ENCODE peak calls at places on chromosomes 13 and 19, in eight cellular contexts. L is retina; I is stimulated activated CD4-positive, alpha-beta T cell treated with anti-CD3 and anti-CD28 coated beads, Interleukin-1b, Interleukin-23, amount 100 ng/mL, for 1 hour; A is putamen; M is amygdala; O is iPS-NIHi11; X is GM04503; U is activated gamma-delta T cell treated with anti-CD3 and anti-CD28 coated beads, Interleukin-2, amount 50 U/mL, for 16 hours. E is an unnamed sample.

GRCh38 chr19:3699071-3699740 is 1.1 kb downstream of the PIP5K1C start:
- DNase-seq in L (peak; percentile 53), A (peak; percentile 35), I (no peak), U (no peak), X (no peak), O (no peak), M (no peak), E (peak; percentile 65)

GRCh38 chr19:48867119-48867921 is 1.1 kb downstream of the PLEKHA4 start:
- DNase-seq in U (no peak), L (no peak), M (no peak), I (no peak), A (no peak), O (no peak), X (no peak), E (no peak)

GRCh38 chr19:51207747-51208146 is 17.1 kb upstream of the CD33 start:
- DNase-seq in A (no peak), X (no peak), O (no peak), U (no peak), I (no peak), L (no peak), M (no peak), E (no peak)

GRCh38 chr19:37778613-37779138 is 710 bp downstream of the ZNF573 start:
- DNase-seq in A (no peak), X (peak; percentile 6), U (no peak), M (no peak), O (peak; percentile 11), I (no peak), L (peak; percentile 1), E (no peak)

GRCh38 chr19:2199215-2199614 is 35.5 kb downstream of the DOT1L start:
- DNase-seq in U (no peak), I (no peak), X (no peak), M (no peak), O (peak; percentile 92), A (no peak), L (peak; percentile 75), E (no peak)

GRCh38 chr19:55193481-55193880 is 13.4 kb upstream of the SYT5 start:
- DNase-seq in M (no peak), A (no peak), U (no peak), I (no peak), O (no peak), X (no peak), L (no peak), E (no peak)

GRCh38 chr19:45999653-46000121 is 4.4 kb downstream of the CCDC61 start:
- DNase-seq in L (peak; percentile 77), U (no peak), X (no peak), I (no peak), A (peak; percentile 62), O (peak; percentile 64), M (no peak), E (peak; percentile 68)

GRCh38 chr13:37173214-37173613 is 67.8 kb upstream of the CSNK1A1L start:
- DNase-seq in I (no peak), A (no peak), U (no peak), L (no peak), X (peak; percentile 76), O (no peak), M (no peak), E (no peak)

GRCh38 chr13:51805313-51805712 is 1.4 kb upstream of the DHRS12 start:
- DNase-seq in M (no peak), U (no peak), X (no peak), I (no peak), O (no peak), A (no peak), L (no peak), E (peak; percentile 21)

GRCh38 chr13:75554981-75555380 is 5.4 kb downstream of the UCHL3 start:
- DNase-seq in L (no peak), U (no peak), O (no peak), A (no peak), I (no peak), M (no peak), X (no peak), E (no peak)

GRCh38 chr19:47714339-47714738 is 1.1 kb downstream of the EHD2 start:
- DNase-seq in I (no peak), U (no peak), X (no peak), L (no peak), O (no peak), A (no peak), M (no peak), E (no peak)

GRCh38 chr13:35057858-35058257 is 115.8 kb downstream of the NBEA start:
- DNase-seq in I (no peak), A (no peak), X (no peak), M (no peak), L (no peak), O (peak; percentile 4), U (no peak), E (no peak)

GRCh38 chr19:10872551-10873107 is 1.3 kb downstream of the CARM1 start:
- DNase-seq in U (no peak), M (no peak), O (no peak), L (no peak), A (no peak), I (no peak), X (no peak), E (no peak)

GRCh38 chr19:655691-656090 is 7.3 kb downstream of the RNF126 start:
- DNase-seq in U (no peak), M (no peak), L (no peak), X (no peak), O (no peak), A (no peak), I (no peak), E (no peak)

GRCh38 chr19:29841209-29841558 is 29.4 kb downstream of the CCNE1 start:
- DNase-seq in L (no peak), M (no peak), X (no peak), I (no peak), A (no peak), U (no peak), O (no peak), E (no peak)

GRCh38 chr19:18000981-18001836 is 6.8 kb upstream of the ARRDC2 start:
- DNase-seq in M (no peak), X (peak; percentile 39), A (peak; percentile 60), L (peak; percentile 49), I (peak; percentile 84), O (peak; percentile 84), U (peak; percentile 90), E (peak; percentile 95)

GRCh38 chr13:95256086-95256485 is 45.2 kb downstream of the ABCC4 start:
- DNase-seq in U (no peak), M (no peak), X (peak; percentile 84), I (no peak), O (peak; percentile 23), A (no peak), L (no peak), E (no peak)

GRCh38 chr19:40249781-40250180 is 23.3 kb upstream of the CCNP start:
- DNase-seq in O (no peak), X (no peak), I (no peak), M (no peak), L (no peak), U (no peak), A (no peak), E (peak; percentile 14)

GRCh38 chr19:55366790-55367189 is 3.5 kb downstream of the IL11 start:
- DNase-seq in A (no peak), U (no peak), X (no peak), I (no peak), O (no peak), M (no peak), L (no peak), E (no peak)

GRCh38 chr19:27794444-27795042 is 1418.4 kb downstream of the UQCRFS1 start:
- DNase-seq in X (no peak), L (no peak), A (no peak), O (peak; percentile 55), I (no peak), M (no peak), U (no peak), E (no peak)

GRCh38 chr19:17680235-17680722 is 7.9 kb downstream of the UNC13A start:
- DNase-seq in A (no peak), I (no peak), U (peak; percentile 32), O (peak; percentile 66), M (no peak), X (peak; percentile 23), L (peak; percentile 67), E (peak; percentile 91)

GRCh38 chr13:111409413-111409812 is 89.0 kb downstream of the TEX29 start:
- DNase-seq in X (no peak), O (no peak), A (no peak), L (no peak), I (no peak), M (no peak), U (no peak), E (no peak)

GRCh38 chr19:13881692-13882418 is 4.9 kb downstream of the NANOS3 start:
- DNase-seq in A (no peak), I (no peak), L (no peak), O (no peak), M (no peak), X (no peak), U (no peak), E (no peak)

GRCh38 chr13:102017248-102017647 is 384.6 kb downstream of the FGF14 start:
- DNase-seq in X (no peak), M (no peak), O (no peak), I (no peak), L (no peak), U (no peak), A (no peak), E (no peak)

GRCh38 chr19:53879145-53880037 is 2.6 kb upstream of the PRKCG start:
- DNase-seq in X (no peak), U (peak; percentile 77), M (peak; percentile 73), O (peak; percentile 94), L (peak; percentile 98), A (peak; percentile 89), I (no peak), E (peak; percentile 98)

GRCh38 chr13:37602743-37603381 is 4.3 kb upstream of the POSTN start:
- DNase-seq in A (peak; percentile 7), O (no peak), U (no peak), X (no peak), M (no peak), I (no peak), L (no peak), E (no peak)

GRCh38 chr19:5743640-5744039 is 23.2 kb downstream of the CATSPERD start:
- DNase-seq in O (no peak), A (no peak), I (no peak), X (peak; percentile 0), M (no peak), U (no peak), L (no peak), E (no peak)

GRCh38 chr13:113564331-113565023 is 20.1 kb upstream of the TFDP1 start:
- DNase-seq in M (no peak), L (no peak), X (no peak), O (no peak), U (no peak), A (no peak), I (no peak), E (no peak)

GRCh38 chr13:43473437-43473836 is 313.3 kb downstream of the ENOX1 start:
- DNase-seq in M (no peak), O (no peak), X (no peak), U (no peak), L (no peak), A (peak; percentile 17), I (no peak), E (no peak)

GRCh38 chr19:45823182-45823581 is 8.1 kb upstream of the RSPH6A start:
- DNase-seq in A (no peak), U (no peak), O (no peak), X (no peak), I (no peak), L (no peak), M (no peak), E (no peak)

GRCh38 chr19:18995804-18996241 is 37.5 kb downstream of the SUGP2 start:
- DNase-seq in X (peak; percentile 44), U (no peak), L (peak; percentile 31), O (peak; percentile 93), A (peak; percentile 86), I (no peak), M (peak; percentile 54), E (peak; percentile 88)

GRCh38 chr13:98143601-98144500 is 957 bp downstream of the FARP1 start:
- DNase-seq in M (no peak), X (no peak), O (peak; percentile 35), L (peak; percentile 79), A (no peak), I (no peak), U (no peak), E (peak; percentile 65)

GRCh38 chr19:2602391-2603181 is 99.9 kb downstream of the GNG7 start:
- DNase-seq in U (no peak), O (peak; percentile 72), I (no peak), M (peak; percentile 32), A (peak; percentile 41), X (peak; percentile 92), L (peak; percentile 58), E (peak; percentile 96)

GRCh38 chr19:2616741-2617392 is 85.6 kb downstream of the GNG7 start:
- DNase-seq in L (no peak), O (no peak), U (no peak), M (no peak), I (no peak), X (no peak), A (no peak), E (no peak)